ENCODE peak calls at places on chromosome 2, in eight cellular contexts. R is transverse colon, D is HCT116, T is stomach, K is IMR-90, S is body of pancreas, J is right lobe of liver, P is adrenal gland. Y is an unnamed sample.

GRCh38 chr2:51888120-51888519 is 856.2 kb upstream of the NRXN1 start:
- DNase-seq in R (no peak), D (no peak), T (no peak), K (no peak), S (no peak), J (no peak), P (no peak), Y (no peak)

GRCh38 chr2:151357359-151357758 is at the start of gene TNFAIP6:
- DNase-seq in R (no peak), D (no peak), T (no peak), K (peak; percentile 97), S (peak; percentile 15), J (no peak), P (no peak), Y (no peak)

GRCh38 chr2:240525802-240526201 is 32.0 kb downstream of the ANKMY1 start:
- DNase-seq in R (no peak), D (no peak), T (no peak), K (no peak), S (no peak), J (no peak), P (no peak), Y (no peak)

GRCh38 chr2:27509326-27509725 is 12.7 kb downstream of the GCKR start:
- DNase-seq in R (no peak), D (no peak), T (no peak), K (peak; percentile 62), S (no peak), J (no peak), P (no peak), Y (no peak)

GRCh38 chr2:6644261-6644660 is 221.4 kb downstream of the CMPK2 start:
- DNase-seq in R (no peak), D (no peak), T (no peak), K (peak; percentile 28), S (no peak), J (no peak), P (no peak), Y (no peak)

GRCh38 chr2:121363632-121364420 is 78.8 kb upstream of the TFCP2L1 start:
- DNase-seq in R (peak; percentile 46), D (no peak), T (no peak), K (peak; percentile 88), S (no peak), J (no peak), P (peak; percentile 71), Y (no peak)

GRCh38 chr2:238461491-238461890 is 34.8 kb downstream of the ASB1 start:
- DNase-seq in R (no peak), D (no peak), T (no peak), K (no peak), S (no peak), J (no peak), P (no peak), Y (no peak)

GRCh38 chr2:200383380-200384110 is 77.1 kb downstream of the SPATS2L start:
- DNase-seq in R (no peak), D (no peak), T (no peak), K (peak; percentile 80), S (no peak), J (no peak), P (peak; percentile 41), Y (no peak)

GRCh38 chr2:67684991-67685390 is 287.9 kb downstream of the ETAA1 start:
- DNase-seq in R (no peak), D (no peak), T (no peak), K (no peak), S (no peak), J (no peak), P (no peak), Y (no peak)

GRCh38 chr2:118231759-118232158 is 143.5 kb downstream of the INSIG2 start:
- DNase-seq in R (no peak), D (no peak), T (no peak), K (no peak), S (no peak), J (no peak), P (no peak), Y (no peak)

GRCh38 chr2:1617425-1618021 is 126.8 kb downstream of the PXDN start:
- DNase-seq in R (no peak), D (no peak), T (no peak), K (no peak), S (no peak), J (peak; percentile 42), P (no peak), Y (no peak)

GRCh38 chr2:45004569-45005181 is 4.6 kb downstream of the SIX2 start:
- DNase-seq in R (no peak), D (no peak), T (no peak), K (peak; percentile 2), S (no peak), J (no peak), P (no peak), Y (no peak)

GRCh38 chr2:100865819-100866462 is 46.0 kb downstream of the NPAS2 start:
- DNase-seq in R (no peak), D (no peak), T (peak; percentile 24), K (peak; percentile 84), S (no peak), J (no peak), P (no peak), Y (no peak)

DNA sequence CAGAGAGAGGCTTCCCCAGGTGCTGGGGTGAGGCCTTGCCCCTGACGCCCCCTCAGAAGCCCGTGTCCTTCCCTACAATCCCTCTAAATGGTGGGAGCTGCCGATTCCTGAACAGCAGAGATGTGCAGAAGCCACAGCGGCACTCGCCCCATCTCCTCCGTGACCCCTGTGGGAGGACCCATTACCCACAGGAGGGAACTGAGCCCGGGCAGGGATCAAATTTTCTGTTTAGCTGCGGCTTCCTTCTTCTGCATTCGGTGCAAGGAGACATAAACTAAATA is 181.2 kb upstream of the RAB6C start:
- DNase-seq in R (no peak), D (no peak), T (no peak), K (no peak), S (no peak), J (no peak), P (no peak), Y (no peak)
- H3K27me3 ChIP-seq in R (no peaks in the 10 kb centered on the region), D (peaks cover 28% of the 10 kb centered on the region), T (no peaks in the 10 kb centered on the region), K (no peaks in the 10 kb centered on the region), S (no peaks in the 10 kb centered on the region), J (no peaks in the 10 kb centered on the region), P (no peaks in the 10 kb centered on the region), Y (no peaks in the 10 kb centered on the region)

GRCh38 chr2:218662377-218662776 is 2.9 kb downstream of the BCS1L start:
- DNase-seq in R (no peak), D (no peak), T (no peak), K (no peak), S (no peak), J (no peak), P (no peak), Y (no peak)

GRCh38 chr2:218659988-218660358 is 490 bp downstream of the BCS1L start:
- DNase-seq in R (no peak), D (no peak), T (no peak), K (no peak), S (no peak), J (no peak), P (no peak), Y (no peak)

GRCh38 chr2:218662827-218663226 is 3.3 kb downstream of the BCS1L start:
- DNase-seq in R (no peak), D (no peak), T (no peak), K (no peak), S (no peak), J (no peak), P (no peak), Y (no peak)

GRCh38 chr2:218663901-218664300 is 4.4 kb downstream of the BCS1L start:
- DNase-seq in R (no peak), D (no peak), T (no peak), K (no peak), S (no peak), J (no peak), P (no peak), Y (no peak)

GRCh38 chr2:218664653-218665052 is 5.2 kb downstream of the BCS1L start:
- DNase-seq in R (no peak), D (no peak), T (no peak), K (no peak), S (no peak), J (no peak), P (no peak), Y (no peak)
- H3K4me3 ChIP-seq in R (no peak overlapping the region), D (no peak overlapping the region), T (no peak overlapping the region), K (no peak overlapping the region), S (no peak overlapping the region), J (no peak overlapping the region), P (no peak overlapping the region), Y (no peak overlapping the region)

GRCh38 chr2:19349911-19350677 is 8.3 kb downstream of the OSR1 start:
- DNase-seq in R (peak; percentile 66), D (peak; percentile 29), T (no peak), K (no peak), S (peak; percentile 43), J (peak; percentile 79), P (peak; percentile 40), Y (peak; percentile 51)

GRCh38 chr2:19348692-19349091 is 9.7 kb downstream of the OSR1 start:
- DNase-seq in R (no peak), D (no peak), T (no peak), K (no peak), S (no peak), J (no peak), P (no peak), Y (no peak)

GRCh38 chr2:19346983-19347618 is 11.3 kb downstream of the OSR1 start:
- DNase-seq in R (no peak), D (no peak), T (no peak), K (no peak), S (no peak), J (no peak), P (no peak), Y (no peak)

GRCh38 chr2:19350678-19351401 is 7.6 kb downstream of the OSR1 start:
- DNase-seq in R (no peak), D (no peak), T (no peak), K (no peak), S (no peak), J (no peak), P (no peak), Y (no peak)

GRCh38 chr2:19347619-19348562 is 10.5 kb downstream of the OSR1 start:
- DNase-seq in R (peak; percentile 97), D (peak; percentile 95), T (peak; percentile 97), K (peak; percentile 98), S (peak; percentile 97), J (peak; percentile 95), P (peak; percentile 97), Y (peak; percentile 95)
- TF ChIP-seq POLR2A in R (peak; percentile 97), D (peak; percentile 95), T (no peak), K (peak; percentile 94), S (peak; percentile 98), J (peak; percentile 96), P (peak; percentile 94), Y (peak; percentile 98)

GRCh38 chr2:18531198-18531597 is 29.3 kb downstream of the RDH14 start:
- DNase-seq in R (no peak), D (no peak), T (no peak), K (no peak), S (no peak), J (no peak), P (no peak), Y (no peak)

GRCh38 chr2:18525236-18525635 is 35.2 kb downstream of the RDH14 start:
- DNase-seq in R (no peak), D (no peak), T (no peak), K (no peak), S (no peak), J (no peak), P (no peak), Y (no peak)

GRCh38 chr2:18522484-18523146 is 37.8 kb downstream of the RDH14 start:
- DNase-seq in R (no peak), D (no peak), T (no peak), K (peak; percentile 47), S (no peak), J (no peak), P (no peak), Y (no peak)

GRCh38 chr2:18527822-18528221 is 32.6 kb downstream of the RDH14 start:
- DNase-seq in R (no peak), D (no peak), T (no peak), K (no peak), S (no peak), J (no peak), P (no peak), Y (no peak)

GRCh38 chr2:18526429-18526828 is 34.0 kb downstream of the RDH14 start:
- DNase-seq in R (no peak), D (no peak), T (no peak), K (no peak), S (no peak), J (no peak), P (no peak), Y (no peak)
- H3K27me3 ChIP-seq in R (no peaks in the 10 kb centered on the region), D (no peaks in the 10 kb centered on the region), T (no peaks in the 10 kb centered on the region), K (no peaks in the 10 kb centered on the region), S (no peaks in the 10 kb centered on the region), J (no peaks in the 10 kb centered on the region), P (no peaks in the 10 kb centered on the region), Y (no peaks in the 10 kb centered on the region)

Y was measured in ovary.